ENCODE peak calls at places on chromosome 4, in six cellular contexts. X is stimulated activated CD4-positive, alpha-beta T cell treated with anti-CD3 and anti-CD28 coated beads, TNF-alpha, amount 100 ng/mL, for 1 hour; T is EH; O is left cardiac atrium; U is amniotic stem cell; Y is activated naive CD4-positive, alpha-beta T cell treated with anti-CD3 and anti-CD28 coated beads, Interleukin-2, amount 50 U/mL, for 72 hours. L is an unnamed sample.

GRCh38 chr4:100497729-100498250 is 20.0 kb downstream of the EMCN start:
- DNase-seq in T (peak), U (no peak), O (no peak), X (no peak), Y (no peak), L (no peak)

GRCh38 chr4:113899260-113900177 is 79.9 kb downstream of the ARSJ start:
- DNase-seq in Y (no peak), U (no peak), O (no peak), T (no peak), X (no peak), L (no peak)

GRCh38 chr4:2101346-2102044 is 42.4 kb downstream of the NAT8L start:
- DNase-seq in X (no peak), T (peak), O (no peak), U (no peak), Y (no peak), L (peak)

GRCh38 chr4:67438975-67439374 is 106.3 kb downstream of the CENPC start:
- DNase-seq in O (no peak), X (no peak), T (no peak), U (no peak), Y (no peak), L (no peak)

GRCh38 chr4:104532677-104533076 is 38.0 kb upstream of the CXXC4 start:
- DNase-seq in X (no peak), T (no peak), O (no peak), U (no peak), Y (no peak), L (no peak)

GRCh38 chr4:176376032-176376614 is 56.4 kb downstream of the SPCS3 start:
- DNase-seq in Y (no peak), U (no peak), T (peak), X (no peak), O (no peak), L (peak)

GRCh38 chr4:155403886-155404285 is 27.1 kb upstream of the MAP9 start:
- DNase-seq in O (no peak), T (peak), X (no peak), U (no peak), Y (no peak), L (peak)

GRCh38 chr4:133402616-133403015 is 253.5 kb downstream of the PCDH10 start:
- DNase-seq in X (no peak), Y (no peak), T (peak), O (no peak), U (peak), L (no peak)

GRCh38 chr4:145531791-145532190 is 50.1 kb downstream of the SMAD1 start:
- DNase-seq in Y (no peak), O (no peak), U (no peak), T (no peak), X (no peak), L (no peak)